ENCODE peak calls at places on chromosome 1, in five cellular contexts. M, Q, Y, N and P are unnamed samples.

GRCh38 chr1:143720087-143721023 is 251.4 kb downstream of the FAM72C start:
- DNase-seq in Y (no peak), M (no peak), Q (no peak), N (no peak), P (no peak)

GRCh38 chr1:169874229-169874628 is 19.5 kb downstream of the SCYL3 start:
- DNase-seq in Q (no peak), N (no peak), Y (no peak), M (no peak), P (no peak)

GRCh38 chr1:79497193-79497773 is 490.8 kb upstream of the ADGRL4 start:
- DNase-seq in M (peak; percentile 28), N (no peak), Q (peak; percentile 30), Y (no peak), P (no peak)

GRCh38 chr1:109901508-109902145 is 9.0 kb upstream of the CSF1 start:
- DNase-seq in N (no peak), Y (no peak), M (no peak), Q (no peak), P (no peak)

GRCh38 chr1:156922986-156923564 is 2.6 kb downstream of the LRRC71 start:
- DNase-seq in N (no peak), M (peak; percentile 87), Q (no peak), Y (no peak), P (no peak)

GRCh38 chr1:74650561-74650960 is 23.0 kb downstream of the ERICH3 start:
- DNase-seq in M (no peak), Q (no peak), Y (no peak), N (no peak), P (no peak)

GRCh38 chr1:26391450-26391849 is 18.9 kb upstream of the ZNF683 start:
- DNase-seq in Y (peak; percentile 55), Q (no peak), N (no peak), M (peak; percentile 2), P (no peak)

GRCh38 chr1:38068980-38069340 is 22.4 kb upstream of the POU3F1 start:
- DNase-seq in Q (no peak), M (no peak), N (no peak), Y (no peak), P (no peak)

GRCh38 chr1:7250176-7250575 is 464.9 kb downstream of the CAMTA1 start:
- DNase-seq in M (no peak), Q (no peak), Y (no peak), N (no peak), P (no peak)